ENCODE peak calls at places on chromosome 19, in six cellular contexts. H is CD8-positive, alpha-beta T cell; U is cardiac muscle cell; V is suprapubic skin; B is endodermal cell; X is lower lobe of right lung. O is an unnamed sample.

GRCh38 chr19:30898353-30899103 is 450.7 kb downstream of the TSHZ3 start:
- DNase-seq in H (no peak), U (no peak), V (no peak), B (peak; percentile 71), X (no peak), O (no peak)

GRCh38 chr19:294819-295686 is 3.9 kb upstream of the PLPP2 start:
- DNase-seq in H (peak; percentile 23), U (peak; percentile 32), V (no peak), B (peak; percentile 91), X (peak; percentile 67), O (no peak)

GRCh38 chr19:31054430-31054829 is 294.8 kb downstream of the TSHZ3 start:
- DNase-seq in H (no peak), U (peak; percentile 78), V (no peak), B (peak; percentile 90), X (no peak), O (no peak)

GRCh38 chr19:32177686-32178085 is 167.7 kb upstream of the ZNF507 start:
- DNase-seq in H (no peak), U (no peak), V (no peak), B (no peak), X (no peak), O (no peak)

GRCh38 chr19:46030861-46031550 is 8.2 kb upstream of the PGLYRP1 start:
- DNase-seq in H (no peak), U (no peak), V (no peak), B (peak; percentile 53), X (no peak), O (no peak)

GRCh38 chr19:17424743-17425365 is 5.0 kb downstream of the MVB12A start:
- DNase-seq in H (no peak), U (peak; percentile 71), V (no peak), B (peak; percentile 96), X (no peak), O (no peak)

GRCh38 chr19:46232029-46232428 is 2.5 kb downstream of the IGFL1 start:
- DNase-seq in H (no peak), U (no peak), V (no peak), B (peak; percentile 16), X (peak; percentile 79), O (no peak)

GRCh38 chr19:35417713-35418534 is 30.1 kb upstream of the FFAR2 start:
- DNase-seq in H (no peak), U (no peak), V (no peak), B (no peak), X (no peak), O (no peak)

GRCh38 chr19:51688665-51689571 is 4.2 kb upstream of the SPACA6 start:
- DNase-seq in H (no peak), U (peak; percentile 99), V (peak; percentile 93), B (peak; percentile 95), X (peak; percentile 88), O (peak; percentile 98)

GRCh38 chr19:46611791-46612190 is 10.7 kb downstream of the CALM3 start:
- DNase-seq in H (no peak), U (no peak), V (no peak), B (peak; percentile 37), X (peak; percentile 24), O (no peak)

GRCh38 chr19:15141143-15141542 is 33.9 kb downstream of the SYDE1 start:
- DNase-seq in H (no peak), U (no peak), V (no peak), B (peak; percentile 5), X (no peak), O (no peak)

GRCh38 chr19:55640577-55641375 is at the start of gene ZNF580:
- DNase-seq in H (peak; percentile 51), U (peak; percentile 93), V (no peak), B (peak; percentile 86), X (peak; percentile 73), O (peak; percentile 94)

GRCh38 chr19:52689804-52690394 is 44.9 kb downstream of the ZNF611 start:
- DNase-seq in H (peak; percentile 11), U (peak; percentile 6), V (peak; percentile 84), B (peak; percentile 80), X (peak; percentile 66), O (peak; percentile 91)

DNA sequence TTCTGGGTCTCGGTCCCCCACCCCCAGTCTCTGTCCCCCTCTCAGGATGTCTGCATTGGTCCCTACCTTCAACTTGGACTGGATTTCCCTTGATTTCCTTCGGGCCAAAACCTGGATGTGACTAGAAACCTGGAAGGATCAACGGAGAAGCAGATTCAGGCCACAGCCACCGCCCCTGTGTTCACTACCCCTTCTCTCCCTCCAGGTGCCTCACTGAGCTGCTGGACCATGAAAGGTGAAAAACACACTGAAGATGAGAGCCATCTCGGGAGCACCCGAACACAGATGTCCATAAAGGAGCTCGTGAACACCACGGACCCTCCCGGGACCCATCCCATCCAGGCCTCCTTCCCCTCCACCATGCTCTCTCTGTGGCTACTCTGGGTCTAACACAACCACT is 5.0 kb downstream of the TEAD2 start:
- DNase-seq in H (no peak), U (no peak), V (no peak), B (no peak), X (no peak), O (no peak)
- H3K36me3 ChIP-seq in H (no peaks in the 10 kb centered on the region), U (peaks cover 35% of the 10 kb centered on the region), V (peaks cover 39% of the 10 kb centered on the region), B (peaks cover 69% of the 10 kb centered on the region), X (peaks cover 59% of the 10 kb centered on the region), O (no peaks in the 10 kb centered on the region)

DNA sequence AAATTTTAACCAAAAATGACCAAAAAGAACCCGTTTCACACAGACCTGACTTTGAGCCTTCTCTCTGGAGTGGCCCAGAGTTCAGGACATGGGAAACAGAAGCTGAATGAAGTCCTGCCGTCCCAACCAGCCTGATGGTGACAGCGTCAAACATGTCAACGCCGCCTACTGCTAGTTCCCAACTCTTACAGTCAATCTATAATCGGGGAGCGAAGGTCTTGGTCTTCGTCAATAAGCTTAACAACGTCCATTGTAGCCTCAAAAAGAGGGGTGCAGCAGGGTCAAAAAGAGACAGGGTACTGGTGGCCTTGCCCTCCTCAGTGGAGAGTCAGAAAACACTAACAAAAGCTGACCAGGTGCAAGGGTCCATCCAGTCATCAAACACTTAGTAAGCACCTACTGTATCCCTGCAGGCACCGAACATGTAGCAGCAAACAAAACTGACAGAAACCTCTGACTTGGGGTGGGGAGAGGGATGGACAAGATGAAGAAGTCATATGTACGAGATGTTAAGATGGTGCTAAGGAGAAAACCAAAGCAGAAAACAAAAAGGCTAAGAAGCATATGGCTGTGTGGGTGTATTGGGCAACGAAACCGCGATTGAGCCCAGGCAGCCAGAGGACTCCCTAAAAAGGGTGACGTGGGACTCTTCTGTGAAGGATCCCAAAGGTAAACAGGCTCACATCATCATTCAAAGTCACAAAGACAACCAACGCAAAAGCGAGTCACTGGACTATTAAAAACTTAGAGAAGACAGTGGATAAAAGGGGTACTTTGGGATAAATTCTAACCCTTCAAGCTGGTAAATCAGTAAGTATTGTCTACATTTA is 12.0 kb downstream of the MLLT1 start:
- DNase-seq in H (no peak), U (no peak), V (no peak), B (no peak), X (no peak), O (no peak)
- H3K36me3 ChIP-seq in H (no peaks in the 10 kb centered on the region), U (peaks cover 7% of the 10 kb centered on the region), V (peaks cover 32% of the 10 kb centered on the region), B (peaks cover 54% of the 10 kb centered on the region), X (peaks cover 45% of the 10 kb centered on the region), O (peaks cover 7% of the 10 kb centered on the region)

DNA sequence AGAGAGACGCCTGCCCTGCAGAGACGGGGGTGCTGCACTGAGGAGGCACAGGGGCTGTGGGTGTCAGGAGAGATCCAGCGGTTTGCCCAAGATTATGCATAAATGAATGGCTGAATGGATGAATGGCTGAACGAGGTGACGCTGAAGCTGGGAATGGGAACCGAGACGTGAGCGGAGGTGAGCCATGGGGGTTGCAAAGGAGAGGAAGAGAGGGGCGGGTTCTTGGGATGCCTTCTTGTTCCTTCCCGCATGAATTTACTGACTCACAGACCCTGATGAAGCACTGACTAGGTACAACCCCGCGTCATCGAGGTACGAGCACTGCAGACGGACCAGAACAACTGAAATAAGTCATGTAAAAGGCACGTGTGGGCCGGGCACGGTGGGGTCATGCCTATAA is 16.7 kb downstream of the DCAF15 start:
- DNase-seq in H (no peak), U (no peak), V (no peak), B (peak; percentile 26), X (no peak), O (no peak)
- H3K36me3 ChIP-seq in H (peaks cover 13% of the 10 kb centered on the region), U (peaks cover 31% of the 10 kb centered on the region), V (peaks cover 76% of the 10 kb centered on the region), B (peaks cover 45% of the 10 kb centered on the region), X (peaks cover 91% of the 10 kb centered on the region), O (peaks cover 12% of the 10 kb centered on the region)

DNA sequence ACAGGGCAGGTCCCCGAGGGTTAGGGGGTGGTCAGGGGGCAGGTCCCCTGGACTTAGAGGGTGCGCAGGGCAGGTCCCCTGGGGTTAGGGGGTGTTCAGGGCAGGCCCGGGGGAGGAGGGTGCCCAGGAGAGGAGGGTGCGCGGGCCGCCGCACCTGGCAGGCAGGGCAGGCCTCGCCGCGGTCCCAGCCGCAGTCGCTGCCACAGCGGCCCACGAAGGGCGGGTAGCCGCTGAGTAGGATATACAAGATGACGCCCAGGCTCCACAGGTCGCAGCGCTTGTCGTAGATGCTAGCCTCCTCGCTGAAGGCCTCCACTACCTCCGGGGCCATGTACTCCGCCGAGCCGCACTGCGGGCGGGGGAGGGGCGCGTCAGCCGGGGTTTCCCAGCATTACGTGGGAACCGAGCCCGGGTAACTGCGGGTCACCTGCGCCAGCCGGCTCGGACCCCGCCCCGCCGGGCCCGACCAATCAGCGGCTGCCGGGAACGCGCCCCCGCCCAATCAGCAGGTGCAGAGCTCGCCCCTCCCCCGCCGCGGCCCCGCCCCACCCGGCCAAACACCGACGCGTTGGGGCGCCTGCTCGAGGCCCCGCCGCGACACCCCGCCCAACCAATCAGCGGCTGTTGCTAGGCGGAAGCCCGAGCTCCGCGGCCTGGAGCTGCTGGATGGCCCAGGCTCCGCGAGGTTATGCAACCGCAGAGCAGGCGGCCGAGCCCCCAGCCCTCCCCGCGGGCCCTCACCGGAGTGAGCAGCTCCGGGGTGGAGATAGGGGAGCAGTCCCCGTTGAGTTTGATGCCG is 9.2 kb downstream of the MKNK2 start:
- DNase-seq in H (peak; percentile 100), U (peak; percentile 96), V (peak; percentile 98), B (peak; percentile 99), X (peak; percentile 99), O (peak; percentile 100)
- H3K36me3 ChIP-seq in H (peaks cover 35% of the 10 kb centered on the region), U (no peaks in the 10 kb centered on the region), V (peaks cover 70% of the 10 kb centered on the region), B (peaks cover 46% of the 10 kb centered on the region), X (peaks cover 84% of the 10 kb centered on the region), O (peaks cover 51% of the 10 kb centered on the region)

GRCh38 chr19:37472165-37472564 is 3.0 kb downstream of the ZNF570 start:
- DNase-seq in H (no peak), U (no peak), V (no peak), B (no peak), X (no peak), O (no peak)
- H3K36me3 ChIP-seq in H (peaks cover 16% of the 10 kb centered on the region), U (peaks cover 12% of the 10 kb centered on the region), V (peaks cover 35% of the 10 kb centered on the region), B (peaks cover 36% of the 10 kb centered on the region), X (peaks cover 29% of the 10 kb centered on the region), O (peaks cover 14% of the 10 kb centered on the region)

GRCh38 chr19:9917322-9917721 is 19.0 kb downstream of the OLFM2 start:
- DNase-seq in H (no peak), U (peak; percentile 58), V (no peak), B (peak; percentile 88), X (no peak), O (no peak)
- H3K36me3 ChIP-seq in H (no peaks in the 10 kb centered on the region), U (no peaks in the 10 kb centered on the region), V (no peaks in the 10 kb centered on the region), B (no peaks in the 10 kb centered on the region), X (no peaks in the 10 kb centered on the region), O (no peaks in the 10 kb centered on the region)

DNA sequence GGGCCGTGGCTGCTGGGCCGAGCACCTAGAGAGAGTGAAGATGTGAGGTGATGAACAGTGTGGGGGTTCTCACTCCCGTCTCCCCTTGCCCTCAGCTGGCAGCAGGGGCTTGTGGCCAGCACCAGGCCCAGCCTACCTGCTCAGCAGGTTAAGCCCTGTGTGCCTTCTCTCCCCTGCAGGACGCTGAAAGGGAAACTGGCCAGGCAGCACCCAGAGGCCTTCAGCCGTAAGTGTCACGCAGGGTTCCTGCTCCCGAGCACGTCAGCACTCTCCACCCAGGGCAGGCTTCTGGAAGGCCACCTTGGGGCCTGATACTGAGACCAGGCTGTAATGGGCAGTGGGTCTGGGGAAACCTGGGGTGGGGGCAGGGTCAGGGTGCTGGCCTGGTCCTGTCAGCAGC is 4.7 kb upstream of the UBA52 start:
- DNase-seq in H (no peak), U (no peak), V (no peak), B (no peak), X (no peak), O (no peak)
- H3K36me3 ChIP-seq in H (peaks cover 19% of the 10 kb centered on the region), U (peaks cover 25% of the 10 kb centered on the region), V (peaks cover 75% of the 10 kb centered on the region), B (peaks cover 62% of the 10 kb centered on the region), X (peaks cover 77% of the 10 kb centered on the region), O (peaks cover 22% of the 10 kb centered on the region)